ENCODE peak calls at places on chromosome 13, in seven cellular contexts. C, A, R, H, W, K and B are unnamed samples.

GRCh38 chr13:108779308-108779707 is 149.9 kb downstream of the MYO16 start:
- DNase-seq in R (no peak), A (no peak), H (no peak), W (no peak), K (no peak), C (no peak), B (no peak)

GRCh38 chr13:93690139-93690538 is 463.5 kb downstream of the GPC6 start:
- DNase-seq in K (peak), W (peak), H (no peak), A (no peak), R (no peak), C (no peak), B (peak)

GRCh38 chr13:89755729-89756492 is 1591.6 kb upstream of the MIR17HG start:
- DNase-seq in A (no peak), K (no peak), C (no peak), W (no peak), R (no peak), H (no peak), B (no peak)

GRCh38 chr13:25699600-25699999 is 327.8 kb downstream of the ATP8A2 start:
- DNase-seq in A (no peak), H (no peak), W (no peak), K (no peak), R (no peak), C (no peak), B (no peak)

GRCh38 chr13:48853381-48854102 is 122.2 kb upstream of the FNDC3A start:
- DNase-seq in A (no peak), C (no peak), K (no peak), H (no peak), W (peak), R (no peak), B (no peak)

GRCh38 chr13:94860981-94861407 is 148.6 kb upstream of the SOX21 start:
- DNase-seq in A (no peak), W (no peak), R (no peak), K (peak), H (no peak), C (no peak), B (peak)

GRCh38 chr13:83024226-83024625 is 858.0 kb downstream of the SLITRK1 start:
- DNase-seq in K (no peak), W (no peak), R (no peak), C (no peak), A (no peak), H (no peak), B (no peak)

GRCh38 chr13:78607409-78608253 is 4.3 kb upstream of the POU4F1 start:
- DNase-seq in C (no peak), W (no peak), A (no peak), K (no peak), H (no peak), R (no peak), B (no peak)

GRCh38 chr13:38213307-38213706 is 136.3 kb upstream of the UFM1 start:
- DNase-seq in H (no peak), C (no peak), K (peak), W (no peak), A (no peak), R (no peak), B (no peak)

GRCh38 chr13:37148501-37148900 is 43.0 kb upstream of the CSNK1A1L start:
- DNase-seq in C (no peak), W (no peak), K (no peak), A (no peak), H (no peak), R (no peak), B (no peak)

GRCh38 chr13:26254583-26255102 is 714 bp downstream of the CDK8 start:
- DNase-seq in A (peak), W (peak), C (peak), K (peak), H (peak), R (peak), B (peak)

GRCh38 chr13:36778083-36778671 is 40.8 kb upstream of the RFXAP start:
- DNase-seq in R (no peak), W (peak), A (no peak), H (no peak), K (peak), C (no peak), B (no peak)

GRCh38 chr13:46206138-46206537 is 5.6 kb upstream of the LRRC63 start:
- DNase-seq in W (no peak), H (no peak), R (no peak), A (no peak), K (peak), C (no peak), B (no peak)

GRCh38 chr13:25575562-25575961 is 203.8 kb downstream of the ATP8A2 start:
- DNase-seq in W (no peak), H (no peak), C (no peak), A (no peak), R (no peak), K (peak), B (no peak)

GRCh38 chr13:30446122-30446500 is 19.6 kb downstream of the HMGB1 start:
- DNase-seq in H (no peak), R (no peak), C (no peak), K (no peak), W (no peak), A (no peak), B (no peak)

GRCh38 chr13:47109028-47109427 is 212.2 kb upstream of the HTR2A start:
- DNase-seq in A (peak), W (peak), H (no peak), K (peak), R (no peak), C (no peak), B (no peak)

GRCh38 chr13:105414639-105415038 is 1120.8 kb downstream of the EFNB2 start:
- DNase-seq in R (no peak), A (no peak), W (no peak), C (no peak), K (no peak), H (no peak), B (no peak)

GRCh38 chr13:31476266-31476665 is 263.1 kb upstream of the RXFP2 start:
- DNase-seq in K (no peak), C (no peak), W (no peak), A (no peak), R (no peak), H (no peak), B (no peak)

GRCh38 chr13:57137631-57138030 is 3.1 kb upstream of the PRR20A start:
- DNase-seq in A (no peak), K (no peak), W (no peak), C (no peak), R (no peak), H (no peak), B (no peak)

GRCh38 chr13:90640976-90641375 is 706.5 kb upstream of the MIR17HG start:
- DNase-seq in K (peak), A (no peak), R (no peak), C (no peak), H (no peak), W (no peak), B (peak)

GRCh38 chr13:68027311-68027710 is 797.2 kb upstream of the PCDH9 start:
- DNase-seq in A (no peak), W (no peak), R (no peak), K (no peak), H (no peak), C (no peak), B (no peak)

GRCh38 chr13:60765700-60766411 is 368.8 kb downstream of the TDRD3 start:
- DNase-seq in K (peak), A (no peak), H (no peak), W (no peak), R (no peak), C (no peak), B (no peak)

GRCh38 chr13:82370306-82370705 is 1512.0 kb downstream of the SLITRK1 start:
- DNase-seq in R (no peak), H (no peak), W (no peak), K (peak), C (no peak), A (no peak), B (no peak)

GRCh38 chr13:105346141-105346766 is 1189.2 kb downstream of the EFNB2 start:
- DNase-seq in H (no peak), R (no peak), C (no peak), W (no peak), K (peak), A (no peak), B (peak)

GRCh38 chr13:36758345-36758744 is 60.7 kb upstream of the RFXAP start:
- DNase-seq in W (no peak), C (no peak), H (no peak), A (peak), K (no peak), R (no peak), B (no peak)

GRCh38 chr13:23909606-23910005 is 12.3 kb upstream of the C1QTNF9B start:
- DNase-seq in W (no peak), A (no peak), K (no peak), H (no peak), C (no peak), R (no peak), B (no peak)

GRCh38 chr13:109989686-109990085 is 203.3 kb upstream of the IRS2 start:
- DNase-seq in R (no peak), K (no peak), A (no peak), H (no peak), W (no peak), C (no peak), B (no peak)

GRCh38 chr13:23212621-23213020 is 31.8 kb downstream of the SGCG start:
- DNase-seq in R (no peak), H (no peak), K (no peak), W (no peak), C (no peak), A (no peak), B (no peak)

GRCh38 chr13:37914781-37915391 is 45.3 kb upstream of the TRPC4 start:
- DNase-seq in H (no peak), C (no peak), W (no peak), A (no peak), K (no peak), R (no peak), B (peak)

GRCh38 chr13:28474491-28475134 is 20.3 kb downstream of the FLT1 start:
- DNase-seq in C (no peak), H (no peak), K (no peak), R (no peak), W (no peak), A (no peak), B (no peak)

GRCh38 chr13:31875134-31875533 is 135.8 kb downstream of the RXFP2 start:
- DNase-seq in C (no peak), H (no peak), K (no peak), A (no peak), R (no peak), W (no peak), B (no peak)

GRCh38 chr13:44436589-44437337 is 63.1 kb downstream of the SERP2 start:
- DNase-seq in A (peak), H (peak), W (peak), K (peak), C (peak), R (peak), B (peak)

GRCh38 chr13:38970380-38971051 is 20.1 kb downstream of the STOML3 start:
- DNase-seq in R (no peak), H (no peak), C (no peak), W (no peak), A (no peak), K (no peak), B (no peak)

GRCh38 chr13:79724348-79725103 is 243.6 kb downstream of the NDFIP2 start:
- DNase-seq in W (no peak), A (no peak), R (no peak), K (peak), C (no peak), H (no peak), B (peak)

GRCh38 chr13:32751340-32751739 is 165.1 kb downstream of the PDS5B start:
- DNase-seq in C (no peak), A (no peak), R (no peak), H (no peak), K (no peak), W (no peak), B (no peak)

GRCh38 chr13:46575843-46576242 is 22.9 kb downstream of the LRCH1 start:
- DNase-seq in C (peak), W (no peak), K (peak), A (no peak), H (no peak), R (no peak), B (peak)

GRCh38 chr13:50577806-50578205 is 265.7 kb downstream of the DLEU7 start:
- DNase-seq in A (no peak), R (no peak), W (no peak), K (no peak), H (no peak), C (no peak), B (no peak)

GRCh38 chr13:46896346-46897138 is at the start of gene HTR2A:
- DNase-seq in K (peak), A (peak), W (peak), H (peak), C (no peak), R (no peak), B (no peak)

DNA sequence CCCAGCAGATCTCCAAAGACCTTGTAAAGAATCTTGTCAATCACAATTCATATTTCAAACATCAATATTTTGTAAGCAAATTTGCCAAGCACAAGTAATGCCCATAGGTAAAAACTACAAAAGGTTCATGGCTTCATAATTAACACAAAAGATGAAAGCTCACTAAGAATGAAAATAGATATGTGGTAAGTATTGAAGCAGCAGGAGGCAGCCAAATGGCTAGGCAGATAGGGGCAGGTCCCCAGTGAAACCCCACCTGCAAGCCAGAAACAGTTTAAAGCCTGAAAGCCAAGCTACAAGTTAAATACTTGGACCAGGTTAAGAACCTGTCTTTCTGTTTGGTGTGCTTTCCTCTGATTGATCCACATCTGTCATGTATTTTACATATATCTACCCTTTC is 942.6 kb upstream of the SPRY2 start:
- DNase-seq in C (no peak), H (no peak), R (no peak), W (no peak), K (no peak), A (no peak), B (no peak)
- TF ChIP-seq CTCF in C (no peak), H (no peak), R (no peak), W (no peak), K (no peak), A (no peak), B (no peak)

GRCh38 chr13:99085846-99086148 is 107.9 kb upstream of the DOCK9 start:
- DNase-seq in W (no peak), C (no peak), H (no peak), R (no peak), K (no peak), A (no peak), B (no peak)

GRCh38 chr13:99087954-99088491 is 110.2 kb upstream of the DOCK9 start:
- DNase-seq in C (no peak), R (no peak), W (no peak), K (peak), A (no peak), H (no peak), B (no peak)

GRCh38 chr13:99086149-99086868 is 108.4 kb upstream of the DOCK9 start:
- DNase-seq in K (peak), A (peak), C (peak), H (peak), R (peak), W (peak), B (peak)

GRCh38 chr13:99086869-99087129 is 108.9 kb upstream of the DOCK9 start:
- DNase-seq in R (no peak), K (no peak), C (no peak), A (no peak), W (no peak), H (peak), B (no peak)

DNA sequence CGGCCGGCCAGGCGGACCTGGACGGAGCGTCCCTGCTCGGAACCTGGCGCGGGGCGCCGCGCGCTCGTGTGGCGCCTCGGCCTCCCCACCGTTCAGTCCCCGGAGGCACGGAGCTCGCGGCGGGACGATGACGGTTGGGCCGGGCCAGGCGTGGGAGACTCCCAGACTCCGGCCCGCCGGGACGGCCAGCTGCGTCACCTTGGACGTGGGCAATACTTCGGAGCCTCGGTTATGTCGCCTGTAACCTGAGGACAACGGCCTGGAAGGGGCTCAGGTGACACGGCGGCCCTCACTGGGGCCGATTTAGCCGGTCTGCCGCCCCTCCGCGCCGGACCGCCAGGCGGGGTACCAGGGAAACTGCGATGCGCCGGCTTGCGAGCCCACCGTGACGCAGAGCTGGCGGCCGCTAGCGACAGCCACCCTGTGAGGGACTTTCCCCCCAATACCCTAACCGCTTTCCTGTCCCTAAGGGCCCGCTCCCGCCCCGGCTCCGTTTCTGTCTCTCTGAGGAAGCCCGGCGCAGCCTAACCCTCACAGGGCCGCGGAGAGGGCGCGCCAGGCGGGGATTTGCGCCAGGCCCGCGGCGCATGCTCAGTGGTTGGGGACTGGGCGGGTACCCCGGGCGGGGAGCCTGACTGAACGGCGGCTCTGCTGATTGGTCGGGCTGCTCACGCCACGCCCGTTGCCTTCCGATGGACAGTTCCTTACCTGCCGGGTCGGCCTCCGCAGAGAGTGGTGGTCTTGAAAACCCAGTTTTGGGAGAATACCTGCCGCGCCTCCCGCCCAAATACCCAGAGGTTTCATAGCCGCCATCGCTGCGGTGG is 109.5 kb upstream of the DOCK9 start:
- DNase-seq in R (peak), C (peak), A (peak), W (peak), H (peak), K (peak), B (peak)
- TF ChIP-seq CTCF in R (peak), C (no peak), A (no peak), W (no peak), H (peak), K (peak), B (no peak)

GRCh38 chr13:55230570-55230908 is 1910.2 kb upstream of the PRR20A start:
- DNase-seq in H (no peak), R (no peak), K (no peak), C (no peak), A (no peak), W (no peak), B (peak)
- TF ChIP-seq CTCF in H (no peak), R (no peak), K (no peak), C (no peak), A (no peak), W (no peak), B (no peak)

GRCh38 chr13:22014469-22014868 is 343.6 kb downstream of the FGF9 start:
- DNase-seq in A (no peak), K (peak), H (no peak), R (no peak), C (no peak), W (no peak), B (no peak)
- TF ChIP-seq CTCF in A (no peak), K (no peak), H (no peak), R (no peak), C (no peak), W (no peak), B (no peak)

GRCh38 chr13:42049454-42049780 is 969 bp downstream of the DGKH start:
- DNase-seq in W (no peak), R (no peak), A (no peak), K (no peak), C (no peak), H (no peak), B (no peak)

GRCh38 chr13:42048323-42048624 is 174 bp upstream of the DGKH start:
- DNase-seq in A (no peak), K (no peak), C (no peak), R (no peak), H (no peak), W (no peak), B (peak)

GRCh38 chr13:42046448-42046847 is 2.0 kb upstream of the DGKH start:
- DNase-seq in H (no peak), W (no peak), K (no peak), A (no peak), R (no peak), C (no peak), B (no peak)

GRCh38 chr13:42047561-42048322 is 706 bp upstream of the DGKH start:
- DNase-seq in H (no peak), K (peak), C (peak), R (peak), W (peak), A (peak), B (peak)

DNA sequence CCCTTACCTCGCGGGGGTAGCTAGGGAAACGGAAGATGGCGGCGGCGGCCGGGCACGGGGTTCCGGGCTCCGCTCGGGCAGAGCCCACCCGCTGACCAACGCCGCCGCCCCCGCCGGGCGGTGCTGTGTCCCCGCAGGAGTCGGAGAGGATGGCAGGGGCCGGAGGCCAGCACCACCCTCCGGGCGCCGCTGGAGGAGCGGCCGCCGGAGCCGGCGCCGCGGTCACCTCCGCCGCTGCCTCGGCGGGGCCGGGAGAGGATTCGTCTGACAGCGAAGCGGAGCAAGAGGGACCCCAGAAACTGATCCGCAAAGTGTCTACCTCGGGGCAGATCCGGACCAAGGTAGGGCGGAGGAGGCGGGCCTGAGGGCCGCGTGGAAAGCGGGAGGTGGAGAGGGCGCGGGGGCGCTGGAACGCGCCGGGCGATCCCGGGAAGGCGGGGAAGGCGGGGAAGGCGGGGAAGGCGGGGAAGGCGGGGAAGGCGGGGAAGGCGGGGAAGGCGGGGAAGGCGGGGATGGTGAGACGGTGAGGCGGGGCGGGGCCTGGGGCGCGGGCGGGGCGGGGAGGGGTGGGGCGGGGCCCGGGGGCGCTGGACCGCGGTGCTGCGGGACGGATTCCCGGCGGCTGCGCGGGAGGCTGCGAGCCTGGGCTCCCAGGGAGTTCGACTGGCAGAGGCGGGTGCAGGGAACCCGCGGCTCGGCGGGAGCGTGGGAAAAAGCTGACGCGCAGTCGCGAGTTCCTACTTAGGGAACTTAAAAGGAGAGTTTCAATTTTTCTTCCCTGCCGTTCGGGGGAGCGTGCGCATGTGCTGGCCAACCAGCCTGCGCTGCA is at the start of gene DGKH:
- DNase-seq in C (peak), R (peak), A (peak), W (peak), H (peak), K (peak), B (peak)
- TF ChIP-seq CTCF in C (no peak), R (no peak), A (no peak), W (no peak), H (no peak), K (peak), B (peak)

DNA sequence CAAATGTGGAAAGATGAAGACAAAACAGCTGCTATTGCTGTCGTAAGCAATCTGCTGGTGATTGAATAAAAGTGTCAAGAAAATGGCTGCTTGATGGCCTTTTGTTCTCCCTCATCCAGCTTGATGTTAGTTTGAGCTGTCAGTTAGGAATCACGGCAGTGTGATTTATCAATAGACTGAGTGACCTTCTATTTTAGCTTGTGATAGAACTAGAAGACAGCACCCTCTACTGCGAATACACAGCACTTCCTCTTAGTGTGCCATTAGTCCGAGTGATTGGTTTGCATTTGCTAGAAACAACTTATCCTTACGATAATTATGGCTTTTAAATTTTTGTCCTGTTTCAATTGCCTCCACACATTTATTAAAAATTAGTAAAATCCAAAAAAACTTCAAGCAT is 76.2 kb downstream of the MZT1 start:
- DNase-seq in C (no peak), K (peak), W (no peak), A (no peak), H (no peak), R (no peak), B (peak)
- TF ChIP-seq CTCF in C (no peak), K (peak), W (no peak), A (no peak), H (no peak), R (no peak), B (no peak)